ENCODE peak calls at places on chromosome 19, in four cellular contexts. One of them, this sample, is unnamed. For H3K4me1, the result is how much of the 10 kb centered on the place peaks cover.

GRCh38 chr19:40270362-40271089 is 14.6 kb downstream of the AKT2 start:
- DNase-seq in thyroid gland: peak
- DNase-seq in transverse colon: no peak
- DNase-seq in adrenal gland: no peak
- DNase-seq in this sample: no peak

GRCh38 chr19:31164666-31165265 is 184.5 kb downstream of the TSHZ3 start:
- DNase-seq in thyroid gland: no peak
- DNase-seq in transverse colon: no peak
- DNase-seq in adrenal gland: no peak
- DNase-seq in this sample: no peak

GRCh38 chr19:38059897-38060296 is 152.9 kb downstream of the SIPA1L3 start:
- DNase-seq in thyroid gland: peak
- DNase-seq in transverse colon: no peak
- DNase-seq in adrenal gland: no peak
- DNase-seq in this sample: no peak

GRCh38 chr19:6516018-6516658 is 14.0 kb upstream of the TUBB4A start:
- DNase-seq in thyroid gland: peak
- DNase-seq in transverse colon: peak
- DNase-seq in adrenal gland: peak
- DNase-seq in this sample: peak

GRCh38 chr19:55390461-55390880 is 4.7 kb downstream of the RPL28 start:
- DNase-seq in thyroid gland: no peak
- DNase-seq in transverse colon: no peak
- DNase-seq in adrenal gland: no peak
- DNase-seq in this sample: no peak

GRCh38 chr19:12783849-12784393 is 7.4 kb upstream of the JUNB start:
- DNase-seq in thyroid gland: peak
- DNase-seq in transverse colon: peak
- DNase-seq in adrenal gland: peak
- DNase-seq in this sample: no peak

GRCh38 chr19:38684078-38684861 is 36.8 kb downstream of the ACTN4 start:
- DNase-seq in thyroid gland: peak
- DNase-seq in transverse colon: peak
- DNase-seq in adrenal gland: peak
- DNase-seq in this sample: peak

GRCh38 chr19:45103200-45103624 is 10.2 kb downstream of the PPP1R37 start:
- DNase-seq in thyroid gland: peak
- DNase-seq in transverse colon: no peak
- DNase-seq in adrenal gland: no peak
- DNase-seq in this sample: peak

GRCh38 chr19:43315851-43316250 is 37.6 kb upstream of the CD177 start:
- DNase-seq in thyroid gland: no peak
- DNase-seq in transverse colon: no peak
- DNase-seq in adrenal gland: no peak
- DNase-seq in this sample: no peak

GRCh38 chr19:15463865-15464371 is 426 bp downstream of the RASAL3 start:
- DNase-seq in thyroid gland: no peak
- DNase-seq in transverse colon: peak
- DNase-seq in adrenal gland: no peak
- DNase-seq in this sample: peak

GRCh38 chr19:15467734-15468214 is 3.4 kb upstream of the RASAL3 start:
- DNase-seq in thyroid gland: no peak
- DNase-seq in transverse colon: no peak
- DNase-seq in adrenal gland: no peak
- DNase-seq in this sample: no peak

GRCh38 chr19:15466851-15467733 is 2.7 kb upstream of the RASAL3 start:
- DNase-seq in thyroid gland: no peak
- DNase-seq in transverse colon: peak
- DNase-seq in adrenal gland: no peak
- DNase-seq in this sample: peak

GRCh38 chr19:15461694-15462093 is 2.6 kb downstream of the RASAL3 start:
- DNase-seq in thyroid gland: no peak
- DNase-seq in transverse colon: no peak
- DNase-seq in adrenal gland: no peak
- DNase-seq in this sample: no peak

GRCh38 chr19:15464394-15465385 is at the start of gene RASAL3:
- DNase-seq in thyroid gland: no peak
- DNase-seq in transverse colon: peak
- DNase-seq in adrenal gland: no peak
- DNase-seq in this sample: peak
- H3K27ac ChIP-seq in thyroid gland: peak
- H3K27ac ChIP-seq in transverse colon: peak
- H3K27ac ChIP-seq in adrenal gland: peak
- H3K27ac ChIP-seq in this sample: peak

DNA sequence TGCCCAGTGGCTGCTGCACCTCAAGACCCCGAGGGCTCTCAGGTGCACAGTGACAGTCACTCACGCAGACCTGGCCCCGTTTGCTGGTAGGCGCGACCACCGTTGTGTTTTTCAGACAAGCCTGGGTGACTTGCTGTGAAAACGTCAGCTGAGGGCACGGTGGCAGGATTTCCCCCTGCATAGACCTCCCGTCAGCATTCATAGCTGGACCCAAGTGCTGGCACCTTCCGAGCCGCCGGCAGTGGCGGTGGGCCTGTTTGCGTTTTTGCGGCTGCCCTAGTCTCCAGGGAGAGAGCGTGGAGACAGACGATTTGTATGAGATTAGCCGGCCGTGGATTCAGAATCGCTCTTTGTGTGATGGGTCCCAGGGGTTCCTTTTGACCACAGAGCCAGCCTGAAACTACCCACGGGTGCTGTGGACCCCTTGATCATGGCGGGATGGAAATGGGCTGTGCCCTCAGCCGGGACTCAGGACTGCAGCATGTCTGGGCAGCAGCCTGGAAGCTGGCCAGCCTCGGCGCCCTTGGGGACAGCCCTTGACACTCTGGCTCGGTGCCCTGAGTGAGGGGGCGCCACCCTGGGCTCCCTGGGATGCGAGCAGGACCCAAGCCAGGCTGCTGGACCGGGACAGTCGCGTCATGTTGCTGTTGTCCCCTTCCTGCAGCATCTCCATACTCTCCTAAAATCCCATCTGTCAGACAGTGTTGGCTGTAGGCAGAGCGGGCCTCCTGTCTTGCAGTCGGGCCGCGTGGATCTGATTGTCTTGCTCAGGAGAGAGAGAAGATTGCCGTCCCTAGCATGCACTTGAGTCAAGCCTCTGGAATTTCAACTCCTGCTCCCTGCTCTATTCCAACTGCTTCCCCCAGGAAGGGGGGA is 8.6 kb downstream of the KDM4B start:
- DNase-seq in thyroid gland: peak
- DNase-seq in transverse colon: peak
- DNase-seq in adrenal gland: peak
- DNase-seq in this sample: no peak
- H3K4me1 ChIP-seq in thyroid gland: half or more
- H3K4me1 ChIP-seq in transverse colon: under half
- H3K4me1 ChIP-seq in adrenal gland: half or more
- H3K4me1 ChIP-seq in this sample: under half

DNA sequence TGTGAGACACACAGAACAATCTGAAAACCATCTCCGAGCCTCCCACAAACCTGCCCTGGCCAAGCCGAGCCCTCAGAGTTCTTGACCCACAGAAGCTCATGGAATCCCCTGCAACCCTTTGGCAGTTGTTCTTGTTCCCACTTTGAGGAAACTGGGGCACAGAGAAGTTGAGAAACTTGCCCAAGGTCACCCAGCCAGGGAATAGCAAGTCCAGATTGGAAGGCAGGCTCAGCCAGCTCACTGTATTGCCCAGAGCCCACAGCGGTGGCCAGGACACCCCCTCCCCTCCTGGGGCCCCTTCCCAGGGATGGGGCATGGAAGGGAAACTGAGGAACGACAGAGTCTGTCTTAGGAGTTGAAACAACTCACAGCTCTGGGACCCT is 1.8 kb downstream of the ZSWIM4 start:
- DNase-seq in thyroid gland: no peak
- DNase-seq in transverse colon: no peak
- DNase-seq in adrenal gland: peak
- DNase-seq in this sample: no peak
- H3K27ac ChIP-seq in thyroid gland: peak
- H3K27ac ChIP-seq in transverse colon: peak
- H3K27ac ChIP-seq in adrenal gland: peak
- H3K27ac ChIP-seq in this sample: no peak

DNA sequence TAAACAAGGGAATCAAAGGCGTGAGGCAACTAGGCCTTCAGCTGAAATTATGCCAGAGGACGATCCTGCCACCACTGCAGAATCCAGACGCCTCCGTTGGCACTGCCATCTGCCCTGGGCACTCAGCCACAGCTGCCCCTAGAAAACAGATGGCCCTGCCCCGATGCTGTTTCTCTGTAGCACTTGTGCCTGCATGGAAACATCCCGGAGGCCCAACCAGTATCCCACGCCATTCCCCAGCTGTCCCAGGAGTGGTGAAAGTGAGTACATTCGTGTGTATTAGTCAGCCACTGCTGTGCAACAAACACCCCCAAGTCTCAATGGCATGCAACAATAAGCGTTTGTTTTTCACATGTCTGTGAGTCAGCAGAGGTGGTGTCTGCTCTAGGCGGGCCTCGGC is 8.9 kb upstream of the CRTC1 start:
- DNase-seq in thyroid gland: no peak
- DNase-seq in transverse colon: peak
- DNase-seq in adrenal gland: peak
- DNase-seq in this sample: no peak
- H3K4me1 ChIP-seq in thyroid gland: under half
- H3K4me1 ChIP-seq in transverse colon: under half
- H3K4me1 ChIP-seq in adrenal gland: under half
- H3K4me1 ChIP-seq in this sample: under half

GRCh38 chr19:46232938-46233621 is 3.5 kb downstream of the IGFL1 start:
- DNase-seq in thyroid gland: no peak
- DNase-seq in transverse colon: no peak
- DNase-seq in adrenal gland: no peak
- DNase-seq in this sample: no peak

GRCh38 chr19:46232029-46232428 is 2.5 kb downstream of the IGFL1 start:
- DNase-seq in thyroid gland: no peak
- DNase-seq in transverse colon: no peak
- DNase-seq in adrenal gland: peak
- DNase-seq in this sample: no peak

GRCh38 chr19:46226438-46226973 is 3.0 kb upstream of the IGFL1 start:
- DNase-seq in thyroid gland: no peak
- DNase-seq in transverse colon: no peak
- DNase-seq in adrenal gland: peak
- DNase-seq in this sample: no peak

GRCh38 chr19:46229442-46229841 is at the start of gene IGFL1:
- DNase-seq in thyroid gland: no peak
- DNase-seq in transverse colon: no peak
- DNase-seq in adrenal gland: peak
- DNase-seq in this sample: no peak

DNA sequence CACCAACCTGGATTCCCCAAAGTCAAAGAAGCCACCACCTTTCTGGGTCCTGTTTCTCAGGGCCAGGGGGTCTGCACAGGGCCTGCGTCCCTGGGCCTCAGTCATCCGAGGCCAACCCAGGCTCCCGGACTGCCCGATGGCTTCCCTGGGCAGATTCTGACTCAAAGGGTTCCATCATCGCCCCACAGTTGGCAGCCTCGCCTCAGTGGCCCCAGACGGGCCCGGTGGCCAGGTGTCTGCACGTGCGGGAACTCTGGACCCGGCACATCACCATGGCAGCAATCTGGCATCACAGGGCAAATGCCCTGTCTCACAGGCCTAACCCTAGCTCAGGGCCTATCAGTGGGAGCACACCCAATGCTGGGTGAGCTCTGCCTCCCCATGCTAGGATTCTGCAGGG is 2.9 kb downstream of the IGFL1 start:
- DNase-seq in thyroid gland: no peak
- DNase-seq in transverse colon: no peak
- DNase-seq in adrenal gland: peak
- DNase-seq in this sample: no peak
- H3K27ac ChIP-seq in thyroid gland: no peak
- H3K27ac ChIP-seq in transverse colon: no peak
- H3K27ac ChIP-seq in adrenal gland: no peak
- H3K27ac ChIP-seq in this sample: no peak

DNA sequence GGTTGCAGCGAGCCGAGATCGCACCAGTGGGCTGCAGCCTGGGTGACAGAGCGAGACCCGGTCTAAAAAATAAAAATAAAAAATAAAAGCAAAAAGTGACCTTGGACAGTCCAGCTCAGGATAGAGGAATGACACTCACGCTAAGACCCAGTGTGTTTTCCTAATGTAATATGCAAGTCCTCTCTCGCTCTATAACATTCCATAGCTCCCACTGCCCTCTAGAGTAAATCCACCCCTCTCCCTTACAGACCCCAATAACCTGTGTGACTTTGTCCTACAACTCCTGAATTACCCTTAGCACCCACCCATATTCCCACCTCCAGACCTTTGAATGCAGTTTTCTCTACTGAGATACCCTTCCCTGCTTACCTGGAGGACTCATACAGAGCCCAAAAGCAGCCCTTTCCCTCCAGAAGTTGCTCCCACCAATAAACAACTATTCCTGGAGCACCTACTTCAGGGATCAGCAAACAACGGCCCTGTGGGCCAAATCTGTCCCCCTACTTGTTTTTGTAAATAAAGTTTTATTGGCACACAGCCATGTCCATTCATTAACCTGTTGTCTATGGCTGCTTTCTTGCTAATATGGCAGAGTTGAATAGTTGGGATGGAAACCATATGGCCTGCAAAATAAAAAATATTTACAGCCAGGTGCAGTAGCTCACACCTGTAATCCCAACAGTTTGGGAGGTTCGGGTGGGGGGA is 39.8 kb upstream of the PTPRS start:
- DNase-seq in thyroid gland: no peak
- DNase-seq in transverse colon: no peak
- DNase-seq in adrenal gland: no peak
- DNase-seq in this sample: no peak
- H3K4me1 ChIP-seq in thyroid gland: under half
- H3K4me1 ChIP-seq in transverse colon: under half
- H3K4me1 ChIP-seq in adrenal gland: under half
- H3K4me1 ChIP-seq in this sample: under half

DNA sequence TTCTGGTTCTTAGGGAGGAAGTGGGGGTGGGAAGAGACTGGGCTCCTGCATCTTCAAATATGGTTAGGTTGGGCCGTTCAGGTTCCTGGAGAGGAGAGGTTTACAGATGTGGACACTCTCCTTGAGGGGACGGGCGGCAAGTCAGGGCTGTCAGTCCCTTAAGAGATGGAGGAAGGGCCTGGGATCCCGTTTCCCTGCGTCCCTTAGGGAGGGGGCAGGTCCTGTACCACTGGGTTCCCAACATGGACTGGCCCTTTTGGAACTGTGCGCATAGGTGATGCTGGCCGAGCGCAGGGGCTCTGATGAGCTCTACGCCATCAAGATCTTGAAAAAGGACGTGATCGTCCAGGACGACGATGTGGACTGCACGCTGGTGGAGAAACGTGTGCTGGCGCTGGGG is 10.9 kb upstream of the CACNG7 start:
- DNase-seq in thyroid gland: no peak
- DNase-seq in transverse colon: no peak
- DNase-seq in adrenal gland: no peak
- DNase-seq in this sample: no peak
- H3K27ac ChIP-seq in thyroid gland: no peak
- H3K27ac ChIP-seq in transverse colon: no peak
- H3K27ac ChIP-seq in adrenal gland: no peak
- H3K27ac ChIP-seq in this sample: no peak

This sample was measured in CD8-positive, alpha-beta memory T cell.